ENCODE peak calls at places on chromosomes 3 and 15, in six cellular contexts. N is activated T-helper 1 cell treated with Interleukin-2 at 50 U/mL for 16 hours, M is GM03348, A is GM13976, I is HTR-8/SVneo, K is HFF-Myc. Z is an unnamed sample.

GRCh38 chr3:42569743-42570142 is 12.0 kb downstream of the SEC22C start:
- DNase-seq in N (no peak), M (no peak), A (no peak), I (no peak), K (no peak), Z (no peak)

GRCh38 chr3:63980830-63981498 is 42.3 kb downstream of the PSMD6 start:
- DNase-seq in N (no peak), M (no peak), A (no peak), I (no peak), K (no peak), Z (no peak)

GRCh38 chr3:188128905-188129304 is 25.1 kb upstream of the LPP start:
- DNase-seq in N (no peak), M (no peak), A (no peak), I (no peak), K (no peak), Z (no peak)

GRCh38 chr3:40843851-40844548 is 319.2 kb downstream of the ZNF621 start:
- DNase-seq in N (no peak), M (no peak), A (no peak), I (peak), K (no peak), Z (no peak)

GRCh38 chr15:72338617-72339321 is 18.8 kb upstream of the CELF6 start:
- DNase-seq in N (no peak), M (peak), A (no peak), I (no peak), K (no peak), Z (no peak)

GRCh38 chr3:145952541-145952940 is 208.4 kb downstream of the PLOD2 start:
- DNase-seq in N (no peak), M (peak), A (no peak), I (no peak), K (peak), Z (no peak)

GRCh38 chr15:52010633-52011595 is 8.1 kb upstream of the MAPK6 start:
- DNase-seq in N (no peak), M (peak), A (no peak), I (no peak), K (no peak), Z (no peak)

GRCh38 chr3:144636833-144637232 is 665.2 kb downstream of the DIPK2A start:
- DNase-seq in N (no peak), M (no peak), A (no peak), I (no peak), K (no peak), Z (no peak)

GRCh38 chr3:160006282-160007163 is 17.9 kb downstream of the IL12A start:
- DNase-seq in N (no peak), M (peak), A (peak), I (peak), K (peak), Z (no peak)